ENCODE peak calls at places on chromosomes 5 and 9, in six cellular contexts. S is stimulated activated CD8-positive, alpha-beta memory T cell treated with anti-CD3 and anti-CD28 coated beads, Interleukin-2, amount 100 ng/mL, for 1 hour; N is heart right ventricle; C is activated T-cell treated with anti-CD3 and anti-CD28 coated beads, Interleukin-2, amount 50 U/mL, for 1 hour; Q is transverse colon; E is substantia nigra. F is an unnamed sample.
A peak's percentile ranks its signal among the peaks of the same experiment; 100 is the strongest.

GRCh38 chr5:17154211-17154996 is 63.0 kb upstream of the BASP1 start:
- DNase-seq in S (no peak), N (no peak), C (no peak), Q (no peak), E (no peak), F (peak; percentile 88)

GRCh38 chr5:163757344-163757743 is 251.9 kb downstream of the MAT2B start:
- DNase-seq in S (peak; percentile 1), N (no peak), C (no peak), Q (no peak), E (no peak), F (no peak)

GRCh38 chr9:16825971-16826370 is 44.5 kb downstream of the BNC2 start:
- DNase-seq in S (no peak), N (no peak), C (no peak), Q (peak; percentile 12), E (no peak), F (peak; percentile 96)

GRCh38 chr5:179553875-179554274 is 3.5 kb downstream of the RUFY1 start:
- DNase-seq in S (no peak), N (no peak), C (no peak), Q (no peak), E (no peak), F (peak; percentile 84)

GRCh38 chr9:123131258-123131657 is 97.8 kb downstream of the GPR21 start:
- DNase-seq in S (no peak), N (no peak), C (no peak), Q (no peak), E (no peak), F (peak; percentile 75)

GRCh38 chr5:174306345-174307030 is 261.0 kb downstream of the NSG2 start:
- DNase-seq in S (no peak), N (no peak), C (no peak), Q (no peak), E (no peak), F (no peak)

GRCh38 chr9:137645211-137645610 is 26.4 kb downstream of the EHMT1 start:
- DNase-seq in S (no peak), N (no peak), C (no peak), Q (no peak), E (no peak), F (no peak)

GRCh38 chr5:107869459-107870115 is 198.8 kb upstream of the EFNA5 start:
- DNase-seq in S (no peak), N (no peak), C (no peak), Q (no peak), E (no peak), F (peak; percentile 84)

GRCh38 chr9:114214686-114215397 is 59.5 kb downstream of the COL27A1 start:
- DNase-seq in S (no peak), N (no peak), C (no peak), Q (no peak), E (no peak), F (no peak)

GRCh38 chr5:168455201-168455600 is 31.1 kb upstream of the RARS1 start:
- DNase-seq in S (no peak), N (no peak), C (no peak), Q (no peak), E (no peak), F (no peak)

GRCh38 chr9:106958955-106959657 is 96.1 kb downstream of the ZNF462 start:
- DNase-seq in S (no peak), N (no peak), C (no peak), Q (no peak), E (no peak), F (peak; percentile 45)

GRCh38 chr9:120386390-120387131 is 193.4 kb downstream of the CDK5RAP2 start:
- DNase-seq in S (no peak), N (no peak), C (no peak), Q (no peak), E (no peak), F (no peak)

GRCh38 chr5:124860271-124860670 is 113.8 kb upstream of the ZNF608 start:
- DNase-seq in S (no peak), N (no peak), C (no peak), Q (no peak), E (no peak), F (peak; percentile 16)

GRCh38 chr5:35926389-35927051 is 11.9 kb downstream of the CAPSL start:
- DNase-seq in S (no peak), N (no peak), C (peak; percentile 50), Q (peak; percentile 26), E (peak; percentile 20), F (peak; percentile 50)

GRCh38 chr5:149671544-149671943 is 58.6 kb upstream of the PPARGC1B start:
- DNase-seq in S (no peak), N (no peak), C (no peak), Q (peak; percentile 78), E (no peak), F (no peak)